ENCODE peak calls at places on chromosome 2, in five cellular contexts. R is GM12878, O is GM06990, N is coronary artery, S is ACHN. C is an unnamed sample.

GRCh38 chr2:12717988-12718661 is 1.4 kb downstream of the TRIB2 start:
- DNase-seq in O (peak), R (no peak), S (no peak), N (no peak), C (peak)

GRCh38 chr2:205970348-205970747 is 115.6 kb downstream of the INO80D start:
- DNase-seq in R (no peak), O (no peak), N (no peak), S (no peak), C (no peak)

GRCh38 chr2:191228333-191228732 is 16.9 kb upstream of the MYO1B start:
- DNase-seq in S (no peak), O (no peak), R (no peak), N (no peak), C (no peak)

GRCh38 chr2:120013569-120014223 is 819 bp downstream of the EPB41L5 start:
- DNase-seq in N (no peak), O (no peak), S (no peak), R (no peak), C (no peak)

GRCh38 chr2:188042412-188042811 is 249.3 kb upstream of the GULP1 start:
- DNase-seq in R (no peak), S (peak), N (no peak), O (no peak), C (no peak)

GRCh38 chr2:147487286-147487979 is 357.4 kb upstream of the ACVR2A start:
- DNase-seq in S (no peak), O (no peak), N (no peak), R (no peak), C (no peak)

GRCh38 chr2:97748397-97748796 is 35.0 kb downstream of the ZAP70 start:
- DNase-seq in R (no peak), N (no peak), S (peak), O (peak), C (peak)

GRCh38 chr2:20390524-20391123 is 40.0 kb upstream of the PUM2 start:
- DNase-seq in N (no peak), S (no peak), O (no peak), R (no peak), C (no peak)

GRCh38 chr2:20619624-20620024 is 31.3 kb downstream of the HS1BP3 start:
- DNase-seq in S (no peak), N (peak), R (no peak), O (no peak), C (no peak)

GRCh38 chr2:240879105-240879504 is 10.5 kb downstream of the AGXT start:
- DNase-seq in N (no peak), R (no peak), O (no peak), S (no peak), C (no peak)

GRCh38 chr2:221570321-221571107 is 1.6 kb downstream of the EPHA4 start:
- DNase-seq in S (peak), R (no peak), N (no peak), O (peak), C (peak)

GRCh38 chr2:171592026-171592555 is 69.8 kb downstream of the CYBRD1 start:
- DNase-seq in R (no peak), S (no peak), N (no peak), O (no peak), C (no peak)

GRCh38 chr2:200329798-200330197 is 23.3 kb downstream of the SPATS2L start:
- DNase-seq in O (no peak), R (no peak), N (no peak), S (no peak), C (no peak)

GRCh38 chr2:218828477-218828778 is 3.2 kb downstream of the PRKAG3 start:
- DNase-seq in R (no peak), S (no peak), O (no peak), N (no peak), C (no peak)

GRCh38 chr2:232219932-232220331 is 158.6 kb upstream of the ALPP start:
- DNase-seq in N (no peak), R (no peak), S (no peak), O (no peak), C (no peak)

GRCh38 chr2:72779495-72779894 is 46.3 kb downstream of the EXOC6B start:
- DNase-seq in S (no peak), R (no peak), O (no peak), N (no peak), C (no peak)

GRCh38 chr2:143946436-143947385 is 573.2 kb downstream of the ZEB2 start:
- DNase-seq in N (no peak), S (no peak), R (no peak), O (no peak), C (no peak)

GRCh38 chr2:191488135-191488534 is 189.8 kb upstream of the NABP1 start:
- DNase-seq in R (no peak), O (no peak), S (no peak), N (no peak), C (no peak)

GRCh38 chr2:71465961-71466300 is 12.6 kb downstream of the DYSF start:
- DNase-seq in R (no peak), S (no peak), N (no peak), O (no peak), C (no peak)

GRCh38 chr2:74010087-74010541 is 25.4 kb downstream of the TET3 start:
- DNase-seq in S (no peak), R (no peak), O (no peak), N (no peak), C (no peak)

GRCh38 chr2:239706407-239706806 is 305.6 kb upstream of the HDAC4 start:
- DNase-seq in O (no peak), R (no peak), S (no peak), N (peak), C (no peak)

GRCh38 chr2:16960579-16960978 is 294.9 kb upstream of the CYRIA start:
- DNase-seq in R (peak), S (no peak), N (no peak), O (peak), C (no peak)

GRCh38 chr2:36411962-36412444 is 56.4 kb downstream of the CRIM1 start:
- DNase-seq in O (no peak), R (no peak), S (peak), N (no peak), C (no peak)

GRCh38 chr2:20378891-20379519 is 28.4 kb upstream of the PUM2 start:
- DNase-seq in N (peak), R (no peak), O (no peak), S (peak), C (peak)

GRCh38 chr2:102149644-102150455 is 7.3 kb downstream of the IL1R1 start:
- DNase-seq in O (no peak), R (no peak), S (no peak), N (no peak), C (no peak)

GRCh38 chr2:161250864-161251436 is 57.3 kb upstream of the PSMD14 start:
- DNase-seq in R (no peak), O (peak), S (peak), N (no peak), C (no peak)

GRCh38 chr2:65130440-65131175 is 702 bp upstream of the RAB1A start:
- DNase-seq in S (no peak), O (no peak), R (peak), N (no peak), C (no peak)

GRCh38 chr2:63438171-63438570 is 150.1 kb downstream of the WDPCP start:
- DNase-seq in R (no peak), N (no peak), O (no peak), S (no peak), C (no peak)

GRCh38 chr2:230443540-230443939 is 27.5 kb downstream of the SP100 start:
- DNase-seq in N (no peak), S (peak), R (no peak), O (no peak), C (no peak)

GRCh38 chr2:178221556-178221955 is 27.2 kb downstream of the OSBPL6 start:
- DNase-seq in O (no peak), S (no peak), R (no peak), N (no peak), C (no peak)

GRCh38 chr2:238158807-238159539 is at the start of gene ERFE:
- DNase-seq in N (no peak), S (peak), R (no peak), O (peak), C (peak)

GRCh38 chr2:56476509-56477071 is 292.8 kb downstream of the CCDC85A start:
- DNase-seq in O (no peak), N (no peak), S (no peak), R (no peak), C (no peak)

GRCh38 chr2:200667397-200667796 is 81.6 kb downstream of the AOX1 start:
- DNase-seq in O (no peak), S (no peak), N (no peak), R (no peak), C (no peak)

GRCh38 chr2:67834482-67834881 is 228.3 kb downstream of the C1D start:
- DNase-seq in S (no peak), N (no peak), O (no peak), R (no peak), C (no peak)